ENCODE peak calls at places on chromosomes 4 and X, in seven cellular contexts. W is fibroblast of lung, U is sigmoid colon, J is aorta, H is PC-3, Q is adrenal gland, Y is thoracic aorta. L is an unnamed sample.

GRCh38 chrX:102979536-102979935 is 42.5 kb downstream of the RAB40AL start:
- DNase-seq in W (no peak), U (no peak), J (no peak), H (peak; percentile 86), Q (no peak), Y (no peak), L (no peak)

GRCh38 chr4:100738388-100739165 is 220.8 kb upstream of the EMCN start:
- DNase-seq in W (peak; percentile 77), U (peak; percentile 58), J (peak; percentile 57), H (peak; percentile 90), Q (no peak), Y (peak; percentile 18), L (no peak)

GRCh38 chrX:68647156-68647957 is at the start of gene STARD8:
- DNase-seq in W (peak; percentile 40), U (no peak), J (peak; percentile 62), H (peak; percentile 60), Q (peak; percentile 59), Y (peak; percentile 7), L (no peak)

GRCh38 chr4:128006592-128006991 is 41.4 kb downstream of the ABHD18 start:
- DNase-seq in W (peak; percentile 68), U (no peak), J (no peak), H (no peak), Q (peak; percentile 16), Y (no peak), L (no peak)

GRCh38 chr4:23970193-23970850 is 80.5 kb upstream of the PPARGC1A start:
- DNase-seq in W (peak; percentile 84), U (no peak), J (no peak), H (no peak), Q (no peak), Y (no peak), L (no peak)

GRCh38 chr4:6524436-6524835 is 50.6 kb upstream of the MAN2B2 start:
- DNase-seq in W (no peak), U (no peak), J (no peak), H (no peak), Q (no peak), Y (no peak), L (no peak)

GRCh38 chr4:32775049-32775448 is 2054.9 kb downstream of the PCDH7 start:
- DNase-seq in W (peak; percentile 51), U (no peak), J (no peak), H (peak; percentile 69), Q (no peak), Y (no peak), L (no peak)

GRCh38 chr4:150127757-150128156 is 49.5 kb downstream of the DCLK2 start:
- DNase-seq in W (peak; percentile 75), U (no peak), J (no peak), H (peak; percentile 64), Q (no peak), Y (no peak), L (no peak)

GRCh38 chrX:50448565-50448964 is 22.1 kb downstream of the DGKK start:
- DNase-seq in W (no peak), U (no peak), J (no peak), H (peak; percentile 81), Q (no peak), Y (no peak), L (no peak)

GRCh38 chr4:140793291-140793690 is 37.1 kb upstream of the TBC1D9 start:
- DNase-seq in W (no peak), U (no peak), J (no peak), H (no peak), Q (no peak), Y (no peak), L (no peak)
- H3K4me1 ChIP-seq in W (no peaks in the 10 kb centered on the region), U (no peaks in the 10 kb centered on the region), J (no peaks in the 10 kb centered on the region), H (peaks cover 3% of the 10 kb centered on the region), Q (no peaks in the 10 kb centered on the region), Y (no peaks in the 10 kb centered on the region), L (no peaks in the 10 kb centered on the region)

GRCh38 chr4:41865981-41866798 is 69.0 kb upstream of the TMEM33 start:
- DNase-seq in W (no peak), U (no peak), J (no peak), H (no peak), Q (no peak), Y (no peak), L (no peak)
- H3K9me3 ChIP-seq in W (no peaks in the 10 kb centered on the region), U (no peaks in the 10 kb centered on the region), J (no peaks in the 10 kb centered on the region), H (no peaks in the 10 kb centered on the region), Q (no peaks in the 10 kb centered on the region), Y (no peaks in the 10 kb centered on the region), L (peaks cover 12% of the 10 kb centered on the region)

DNA sequence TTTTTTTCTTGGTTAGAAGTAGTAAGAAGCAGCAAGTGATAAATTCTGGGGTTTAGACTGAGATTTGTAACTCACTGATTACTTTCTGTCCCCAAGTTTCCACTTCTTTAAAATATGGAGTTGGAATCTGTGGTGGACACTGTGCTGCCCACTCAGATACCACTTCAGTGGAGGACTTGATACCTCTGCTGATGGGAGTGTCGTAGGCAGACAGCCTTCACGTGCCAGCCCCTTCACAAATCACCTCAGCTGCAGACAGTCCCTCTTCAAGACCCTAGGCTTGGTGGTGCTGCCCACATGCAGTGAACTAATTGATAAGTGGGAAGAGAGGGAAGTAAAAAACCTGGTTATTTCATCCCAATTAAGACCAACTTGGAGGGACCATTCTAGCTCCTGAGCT is 139.5 kb downstream of the PDLIM5 start:
- DNase-seq in W (no peak), U (no peak), J (no peak), H (no peak), Q (no peak), Y (no peak), L (no peak)
- H3K4me1 ChIP-seq in W (no peaks in the 10 kb centered on the region), U (peaks cover 22% of the 10 kb centered on the region), J (peaks cover 5% of the 10 kb centered on the region), H (peaks cover 16% of the 10 kb centered on the region), Q (no peaks in the 10 kb centered on the region), Y (peaks cover 38% of the 10 kb centered on the region), L (peaks cover 6% of the 10 kb centered on the region)

DNA sequence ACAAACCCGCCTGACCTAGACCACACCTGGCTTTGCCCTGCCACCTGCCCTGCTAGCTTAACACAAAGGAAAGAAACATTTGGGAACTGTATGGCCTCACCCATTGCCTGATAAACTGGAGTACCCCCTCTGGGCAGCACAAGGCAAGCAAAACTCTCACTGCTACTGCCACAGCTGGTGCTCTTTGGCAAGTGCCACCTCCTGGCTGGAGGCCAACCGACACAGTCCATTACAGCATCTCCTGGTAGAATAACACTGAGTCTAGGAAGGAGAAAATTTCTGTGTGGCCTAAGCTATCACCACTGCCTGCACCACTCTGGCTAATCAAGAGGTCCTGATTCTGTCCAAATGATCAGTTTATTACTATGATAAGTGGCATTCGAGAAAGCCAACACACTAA is 18.9 kb upstream of the SPANXN3 start:
- DNase-seq in W (no peak), U (no peak), J (no peak), H (peak; percentile 1), Q (peak; percentile 43), Y (no peak), L (no peak)
- H3K9me3 ChIP-seq in W (no peaks in the 10 kb centered on the region), U (no peaks in the 10 kb centered on the region), J (no peaks in the 10 kb centered on the region), H (no peaks in the 10 kb centered on the region), Q (no peaks in the 10 kb centered on the region), Y (no peaks in the 10 kb centered on the region), L (no peaks in the 10 kb centered on the region)

DNA sequence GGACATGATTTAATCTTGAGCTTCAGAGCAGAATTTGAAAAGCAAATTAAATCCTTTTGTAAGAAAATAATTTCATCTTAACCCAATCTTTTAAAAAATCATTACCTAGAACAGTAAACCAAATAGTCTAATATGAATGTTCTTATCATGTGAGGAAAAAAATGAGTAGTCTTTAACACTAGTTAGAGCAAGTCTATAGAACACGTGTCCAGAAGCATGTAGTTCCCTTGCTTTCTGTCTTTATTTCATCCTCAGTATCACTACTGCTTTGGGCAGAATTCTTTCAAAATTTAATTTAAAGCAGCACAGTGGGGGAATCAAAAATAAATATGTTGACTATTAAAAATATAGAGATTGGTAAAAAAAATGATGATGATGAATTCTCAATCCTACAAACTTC is 2.1 kb downstream of the RBM47 start:
- DNase-seq in W (no peak), U (no peak), J (no peak), H (no peak), Q (no peak), Y (no peak), L (no peak)
- H3K4me1 ChIP-seq in W (no peaks in the 10 kb centered on the region), U (peaks cover 15% of the 10 kb centered on the region), J (no peaks in the 10 kb centered on the region), H (peaks cover 51% of the 10 kb centered on the region), Q (peaks cover 19% of the 10 kb centered on the region), Y (peaks cover 8% of the 10 kb centered on the region), L (peaks cover 2% of the 10 kb centered on the region)

GRCh38 chrX:98379134-98379533 is 1495.4 kb downstream of the RPA4 start:
- DNase-seq in W (no peak), U (no peak), J (no peak), H (peak; percentile 20), Q (no peak), Y (no peak), L (no peak)
- H3K9me3 ChIP-seq in W (no peaks in the 10 kb centered on the region), U (no peaks in the 10 kb centered on the region), J (no peaks in the 10 kb centered on the region), H (peaks cover 2% of the 10 kb centered on the region), Q (peaks cover 12% of the 10 kb centered on the region), Y (no peaks in the 10 kb centered on the region), L (no peaks in the 10 kb centered on the region)

L was measured in ovary.